ENCODE peak calls at places on chromosomes 7 and 10, in four cellular contexts. X is RWPE1, O is brain microvascular endothelial cell, I is HFF-Myc. S is an unnamed sample.
A peak's percentile ranks its signal among the peaks of the same experiment; 100 is the strongest.

GRCh38 chr7:116953727-116954442 is 584 bp downstream of the ST7 start:
- DNase-seq in X (peak; percentile 62), O (peak; percentile 79), I (peak; percentile 73), S (peak; percentile 56)

GRCh38 chr7:31853380-31853779 is 166.4 kb downstream of the PPP1R17 start:
- DNase-seq in X (no peak), O (no peak), I (no peak), S (no peak)

GRCh38 chr10:6274040-6274439 is 71.3 kb downstream of the PFKFB3 start:
- DNase-seq in X (no peak), O (no peak), I (no peak), S (no peak)

GRCh38 chr10:51895209-51895608 is 195.8 kb upstream of the CSTF2T start:
- DNase-seq in X (peak; percentile 24), O (peak; percentile 75), I (no peak), S (no peak)

GRCh38 chr10:80170641-80171040 is 34.7 kb downstream of the ANXA11 start:
- DNase-seq in X (no peak), O (no peak), I (no peak), S (no peak)

GRCh38 chr7:52283399-52283798 is 752.0 kb upstream of the POM121L12 start:
- DNase-seq in X (no peak), O (no peak), I (no peak), S (no peak)

GRCh38 chr7:37942934-37943610 is 22.6 kb downstream of the EPDR1 start:
- DNase-seq in X (no peak), O (peak; percentile 60), I (no peak), S (peak; percentile 67)

GRCh38 chr7:157547611-157548010 is 210.8 kb downstream of the DNAJB6 start:
- DNase-seq in X (no peak), O (no peak), I (no peak), S (no peak)

GRCh38 chr10:11822809-11823121 is 391 bp upstream of the PROSER2 start:
- DNase-seq in X (no peak), O (no peak), I (no peak), S (no peak)

GRCh38 chr7:148625342-148625741 is 34.8 kb downstream of the C7orf33 start:
- DNase-seq in X (no peak), O (no peak), I (no peak), S (no peak)

GRCh38 chr10:24292304-24293291 is 83.7 kb downstream of the KIAA1217 start:
- DNase-seq in X (no peak), O (no peak), I (no peak), S (no peak)

GRCh38 chr7:121634356-121634755 is 238.2 kb upstream of the FAM3C start:
- DNase-seq in X (no peak), O (no peak), I (no peak), S (no peak)

GRCh38 chr7:151740180-151740845 is 136.6 kb downstream of the PRKAG2 start:
- DNase-seq in X (no peak), O (peak; percentile 61), I (no peak), S (no peak)

GRCh38 chr7:104040666-104041065 is 51.2 kb upstream of the RELN start:
- DNase-seq in X (no peak), O (no peak), I (no peak), S (no peak)

GRCh38 chr10:68096913-68097509 is 12.3 kb upstream of the MYPN start:
- DNase-seq in X (peak; percentile 93), O (peak; percentile 88), I (peak; percentile 77), S (peak; percentile 81)

GRCh38 chr7:151007469-151007898 is 16.7 kb downstream of the NOS3 start:
- DNase-seq in X (no peak), O (no peak), I (no peak), S (no peak)

GRCh38 chr10:10618139-10618538 is 399.5 kb upstream of the CELF2 start:
- DNase-seq in X (no peak), O (no peak), I (no peak), S (no peak)

GRCh38 chr10:63421591-63421990 is 44.2 kb downstream of the JMJD1C start:
- DNase-seq in X (no peak), O (no peak), I (no peak), S (no peak)

GRCh38 chr7:37032258-37032601 is 307.9 kb upstream of the AOAH start:
- DNase-seq in X (no peak), O (no peak), I (no peak), S (peak; percentile 16)

GRCh38 chr7:72219500-72219899 is 192.6 kb downstream of the CALN1 start:
- DNase-seq in X (no peak), O (no peak), I (no peak), S (no peak)

GRCh38 chr7:155069992-155070827 is at the start of gene HTR5A:
- DNase-seq in X (peak; percentile 87), O (peak; percentile 83), I (peak; percentile 54), S (peak; percentile 88)

GRCh38 chr7:24572421-24573007 is 738 bp upstream of the PALS2 start:
- DNase-seq in X (peak; percentile 67), O (peak; percentile 18), I (no peak), S (peak; percentile 53)

GRCh38 chr10:6353526-6353925 is 150.8 kb downstream of the PFKFB3 start:
- DNase-seq in X (no peak), O (no peak), I (no peak), S (no peak)

GRCh38 chr10:78688945-78689935 is 379.5 kb upstream of the ZMIZ1 start:
- DNase-seq in X (no peak), O (no peak), I (no peak), S (no peak)

GRCh38 chr7:39754326-39755120 is 131.2 kb downstream of the RALA start:
- DNase-seq in X (no peak), O (peak; percentile 45), I (no peak), S (no peak)

GRCh38 chr10:109892885-109893284 is 30.4 kb downstream of the XPNPEP1 start:
- DNase-seq in X (no peak), O (no peak), I (peak; percentile 48), S (no peak)

GRCh38 chr10:46557319-46558140 is 1.1 kb upstream of the GPRIN2 start:
- DNase-seq in X (no peak), O (no peak), I (no peak), S (peak; percentile 17)

GRCh38 chr7:80924090-80924489 is 5.2 kb upstream of the SEMA3C start:
- DNase-seq in X (no peak), O (no peak), I (no peak), S (no peak)

GRCh38 chr7:17506090-17506489 is 207.6 kb downstream of the AHR start:
- DNase-seq in X (no peak), O (no peak), I (no peak), S (peak; percentile 43)

GRCh38 chr7:80729586-80730320 is 91.3 kb downstream of the CD36 start:
- DNase-seq in X (no peak), O (no peak), I (no peak), S (no peak)

GRCh38 chr10:84358743-84359142 is 30.4 kb downstream of the CCSER2 start:
- DNase-seq in X (no peak), O (no peak), I (no peak), S (no peak)

GRCh38 chr7:67588631-67589030 is 592.0 kb downstream of the TYW1 start:
- DNase-seq in X (no peak), O (no peak), I (no peak), S (no peak)

GRCh38 chr7:159015081-159015893 is 129.4 kb downstream of the VIPR2 start:
- DNase-seq in X (no peak), O (peak; percentile 5), I (no peak), S (no peak)

GRCh38 chr10:61912981-61913380 is 11.5 kb downstream of the ARID5B start:
- DNase-seq in X (no peak), O (no peak), I (no peak), S (no peak)

GRCh38 chr10:46541017-46541661 is 15.3 kb downstream of the GPRIN2 start:
- DNase-seq in X (no peak), O (no peak), I (no peak), S (peak; percentile 55)

GRCh38 chr10:26863677-26864076 is 2.9 kb upstream of the ABI1 start:
- DNase-seq in X (no peak), O (no peak), I (no peak), S (no peak)

GRCh38 chr10:26860542-26861325 is at the start of gene ABI1:
- DNase-seq in X (peak; percentile 96), O (peak; percentile 96), I (peak; percentile 98), S (peak; percentile 97)

GRCh38 chr10:26859241-26860025 is 1.3 kb downstream of the ABI1 start:
- DNase-seq in X (no peak), O (no peak), I (no peak), S (no peak)

GRCh38 chr10:26860026-26860541 is 674 bp downstream of the ABI1 start:
- DNase-seq in X (peak; percentile 75), O (peak; percentile 74), I (peak; percentile 11), S (peak; percentile 67)

GRCh38 chr10:26861326-26861998 is 704 bp upstream of the ABI1 start:
- DNase-seq in X (no peak), O (no peak), I (no peak), S (no peak)
- TF ChIP-seq CTCF in X (peak; percentile 37), O (no peak), I (no peak), S (peak; percentile 48)

GRCh38 chr7:142528608-142529408 is 220.5 kb upstream of the PRSS1 start:
- DNase-seq in X (no peak), O (no peak), I (no peak), S (no peak)
- TF ChIP-seq CTCF in X (no peak), O (peak; percentile 31), I (no peak), S (no peak)

GRCh38 chr7:90256778-90257177 is 11.8 kb downstream of the CFAP69 start:
- DNase-seq in X (no peak), O (no peak), I (no peak), S (no peak)

GRCh38 chr7:90261441-90261840 is 16.5 kb downstream of the CFAP69 start:
- DNase-seq in X (no peak), O (no peak), I (no peak), S (no peak)

GRCh38 chr7:90266808-90267207 is 21.8 kb downstream of the CFAP69 start:
- DNase-seq in X (no peak), O (peak; percentile 41), I (no peak), S (no peak)

GRCh38 chr7:90267263-90267858 is 22.4 kb downstream of the CFAP69 start:
- DNase-seq in X (no peak), O (no peak), I (no peak), S (no peak)

GRCh38 chr7:90262438-90262837 is 17.5 kb downstream of the CFAP69 start:
- DNase-seq in X (peak; percentile 54), O (no peak), I (no peak), S (no peak)
- TF ChIP-seq CTCF in X (peak; percentile 46), O (peak; percentile 20), I (peak; percentile 20), S (no peak)

GRCh38 chr10:13099666-13100348 is at the start of gene OPTN:
- DNase-seq in X (peak; percentile 90), O (peak; percentile 83), I (peak; percentile 22), S (peak; percentile 86)

GRCh38 chr10:13095929-13096328 is 4.0 kb upstream of the OPTN start:
- DNase-seq in X (no peak), O (no peak), I (no peak), S (no peak)

GRCh38 chr10:13102002-13102794 is 2.2 kb downstream of the OPTN start:
- DNase-seq in X (no peak), O (peak; percentile 26), I (no peak), S (no peak)

GRCh38 chr10:13100349-13101294 is 659 bp downstream of the OPTN start:
- DNase-seq in X (peak; percentile 44), O (peak; percentile 24), I (no peak), S (peak; percentile 26)

DNA sequence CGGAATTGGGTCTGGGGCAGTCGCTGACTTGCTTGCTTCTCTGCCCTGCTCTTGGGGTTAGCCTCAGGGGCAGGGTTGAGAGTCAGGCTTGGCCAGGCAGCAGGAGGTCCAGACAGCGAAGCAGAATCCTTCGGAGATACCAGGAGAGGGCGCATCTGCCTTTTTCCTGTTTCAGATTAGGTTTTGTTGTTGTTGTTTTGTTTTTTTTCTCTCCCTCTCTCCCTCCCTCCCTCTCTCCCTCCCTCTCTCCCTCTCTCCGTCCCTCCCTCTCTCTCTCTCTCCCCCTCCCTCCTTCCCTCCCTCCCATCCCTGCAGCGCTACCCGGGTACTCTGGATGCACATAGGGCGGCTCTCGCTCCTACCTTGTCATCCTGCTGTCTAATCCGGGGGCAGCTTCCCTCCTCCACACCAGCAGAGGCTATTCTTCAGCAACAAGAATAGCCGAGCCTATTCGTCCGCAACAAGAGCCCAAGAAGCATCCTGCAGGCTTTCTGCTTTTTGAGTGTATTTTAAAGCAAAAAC is 758 bp upstream of the OPTN start:
- DNase-seq in X (peak; percentile 50), O (peak; percentile 73), I (peak; percentile 68), S (peak; percentile 31)
- TF ChIP-seq CTCF in X (no peak), O (peak; percentile 80), I (peak; percentile 55), S (no peak)

S was measured in Calu3.